ENCODE peak calls at places on chromosomes 4 and X, in eight cellular contexts. One of them, this sample, is unnamed.
A peak's percentile ranks its signal among the peaks of the same experiment; 100 is the strongest.

GRCh38 chrX:24298191-24298590 is 15.7 kb downstream of the SUPT20HL2 start:
- DNase-seq in CD8-positive, alpha-beta memory T cell: no peak
- DNase-seq in epithelial cell of esophagus: no peak
- DNase-seq in fibroblast of mammary gland: peak; percentile 1
- DNase-seq in stimulated activated CD4-positive, alpha-beta T cell treated with anti-CD3 and anti-CD28 coated beads, Interleukin-15, amount 100 ng/mL, for 1 hour: no peak
- DNase-seq in GM10248: no peak
- DNase-seq in spleen: no peak
- DNase-seq in H7: no peak
- DNase-seq in this sample: no peak

GRCh38 chr4:121711263-121712000 is 14.7 kb upstream of the ANXA5 start:
- DNase-seq in CD8-positive, alpha-beta memory T cell: no peak
- DNase-seq in epithelial cell of esophagus: peak; percentile 88
- DNase-seq in fibroblast of mammary gland: peak; percentile 95
- DNase-seq in stimulated activated CD4-positive, alpha-beta T cell treated with anti-CD3 and anti-CD28 coated beads, Interleukin-15, amount 100 ng/mL, for 1 hour: no peak
- DNase-seq in GM10248: peak; percentile 63
- DNase-seq in spleen: peak; percentile 78
- DNase-seq in H7: peak; percentile 74
- DNase-seq in this sample: peak; percentile 96

GRCh38 chr4:41287005-41287404 is 30.3 kb downstream of the UCHL1 start:
- DNase-seq in CD8-positive, alpha-beta memory T cell: no peak
- DNase-seq in epithelial cell of esophagus: no peak
- DNase-seq in fibroblast of mammary gland: peak; percentile 5
- DNase-seq in stimulated activated CD4-positive, alpha-beta T cell treated with anti-CD3 and anti-CD28 coated beads, Interleukin-15, amount 100 ng/mL, for 1 hour: no peak
- DNase-seq in GM10248: no peak
- DNase-seq in spleen: no peak
- DNase-seq in H7: no peak
- DNase-seq in this sample: no peak

GRCh38 chr4:104352211-104352610 is 142.5 kb downstream of the CXXC4 start:
- DNase-seq in CD8-positive, alpha-beta memory T cell: no peak
- DNase-seq in epithelial cell of esophagus: peak; percentile 16
- DNase-seq in fibroblast of mammary gland: no peak
- DNase-seq in stimulated activated CD4-positive, alpha-beta T cell treated with anti-CD3 and anti-CD28 coated beads, Interleukin-15, amount 100 ng/mL, for 1 hour: no peak
- DNase-seq in GM10248: no peak
- DNase-seq in spleen: no peak
- DNase-seq in H7: peak; percentile 26
- DNase-seq in this sample: no peak

GRCh38 chrX:131843996-131844395 is 179.1 kb upstream of the STK26 start:
- DNase-seq in CD8-positive, alpha-beta memory T cell: no peak
- DNase-seq in epithelial cell of esophagus: no peak
- DNase-seq in fibroblast of mammary gland: no peak
- DNase-seq in stimulated activated CD4-positive, alpha-beta T cell treated with anti-CD3 and anti-CD28 coated beads, Interleukin-15, amount 100 ng/mL, for 1 hour: no peak
- DNase-seq in GM10248: no peak
- DNase-seq in spleen: no peak
- DNase-seq in H7: no peak
- DNase-seq in this sample: no peak

GRCh38 chr4:152460488-152460887 is 75.4 kb downstream of the FBXW7 start:
- DNase-seq in CD8-positive, alpha-beta memory T cell: no peak
- DNase-seq in epithelial cell of esophagus: peak; percentile 58
- DNase-seq in fibroblast of mammary gland: peak; percentile 86
- DNase-seq in stimulated activated CD4-positive, alpha-beta T cell treated with anti-CD3 and anti-CD28 coated beads, Interleukin-15, amount 100 ng/mL, for 1 hour: no peak
- DNase-seq in GM10248: peak; percentile 34
- DNase-seq in spleen: no peak
- DNase-seq in H7: no peak
- DNase-seq in this sample: no peak

GRCh38 chr4:184807797-184808718 is 17.7 kb downstream of the ACSL1 start:
- DNase-seq in CD8-positive, alpha-beta memory T cell: no peak
- DNase-seq in epithelial cell of esophagus: peak; percentile 69
- DNase-seq in fibroblast of mammary gland: peak; percentile 92
- DNase-seq in stimulated activated CD4-positive, alpha-beta T cell treated with anti-CD3 and anti-CD28 coated beads, Interleukin-15, amount 100 ng/mL, for 1 hour: no peak
- DNase-seq in GM10248: no peak
- DNase-seq in spleen: no peak
- DNase-seq in H7: peak; percentile 82
- DNase-seq in this sample: no peak

GRCh38 chr4:151429957-151430548 is 21.1 kb downstream of the FHIP1A start:
- DNase-seq in CD8-positive, alpha-beta memory T cell: no peak
- DNase-seq in epithelial cell of esophagus: no peak
- DNase-seq in fibroblast of mammary gland: no peak
- DNase-seq in stimulated activated CD4-positive, alpha-beta T cell treated with anti-CD3 and anti-CD28 coated beads, Interleukin-15, amount 100 ng/mL, for 1 hour: no peak
- DNase-seq in GM10248: peak; percentile 21
- DNase-seq in spleen: no peak
- DNase-seq in H7: no peak
- DNase-seq in this sample: no peak

GRCh38 chr4:152510349-152511147 is 25.3 kb downstream of the FBXW7 start:
- DNase-seq in CD8-positive, alpha-beta memory T cell: no peak
- DNase-seq in epithelial cell of esophagus: no peak
- DNase-seq in fibroblast of mammary gland: no peak
- DNase-seq in stimulated activated CD4-positive, alpha-beta T cell treated with anti-CD3 and anti-CD28 coated beads, Interleukin-15, amount 100 ng/mL, for 1 hour: no peak
- DNase-seq in GM10248: peak; percentile 33
- DNase-seq in spleen: no peak
- DNase-seq in H7: no peak
- DNase-seq in this sample: no peak

GRCh38 chr4:164252286-164252685 is 501.6 kb upstream of the SMIM31 start:
- DNase-seq in CD8-positive, alpha-beta memory T cell: no peak
- DNase-seq in epithelial cell of esophagus: peak; percentile 29
- DNase-seq in fibroblast of mammary gland: peak; percentile 8
- DNase-seq in stimulated activated CD4-positive, alpha-beta T cell treated with anti-CD3 and anti-CD28 coated beads, Interleukin-15, amount 100 ng/mL, for 1 hour: no peak
- DNase-seq in GM10248: no peak
- DNase-seq in spleen: no peak
- DNase-seq in H7: peak; percentile 20
- DNase-seq in this sample: no peak

GRCh38 chr4:78768447-78769177 is 7.5 kb upstream of the BMP2K start:
- DNase-seq in CD8-positive, alpha-beta memory T cell: no peak
- DNase-seq in epithelial cell of esophagus: peak; percentile 75
- DNase-seq in fibroblast of mammary gland: peak; percentile 69
- DNase-seq in stimulated activated CD4-positive, alpha-beta T cell treated with anti-CD3 and anti-CD28 coated beads, Interleukin-15, amount 100 ng/mL, for 1 hour: no peak
- DNase-seq in GM10248: no peak
- DNase-seq in spleen: no peak
- DNase-seq in H7: no peak
- DNase-seq in this sample: no peak

GRCh38 chr4:184684491-184685189 is 35.1 kb downstream of the PRIMPOL start:
- DNase-seq in CD8-positive, alpha-beta memory T cell: no peak
- DNase-seq in epithelial cell of esophagus: peak; percentile 15
- DNase-seq in fibroblast of mammary gland: peak; percentile 37
- DNase-seq in stimulated activated CD4-positive, alpha-beta T cell treated with anti-CD3 and anti-CD28 coated beads, Interleukin-15, amount 100 ng/mL, for 1 hour: no peak
- DNase-seq in GM10248: no peak
- DNase-seq in spleen: no peak
- DNase-seq in H7: no peak
- DNase-seq in this sample: no peak

GRCh38 chr4:36165256-36166005 is 78.9 kb downstream of the ARAP2 start:
- DNase-seq in CD8-positive, alpha-beta memory T cell: no peak
- DNase-seq in epithelial cell of esophagus: peak; percentile 29
- DNase-seq in fibroblast of mammary gland: peak; percentile 11
- DNase-seq in stimulated activated CD4-positive, alpha-beta T cell treated with anti-CD3 and anti-CD28 coated beads, Interleukin-15, amount 100 ng/mL, for 1 hour: no peak
- DNase-seq in GM10248: no peak
- DNase-seq in spleen: no peak
- DNase-seq in H7: no peak
- DNase-seq in this sample: no peak

GRCh38 chrX:35919536-35920309 is at the start of gene CFAP47:
- DNase-seq in CD8-positive, alpha-beta memory T cell: no peak
- DNase-seq in epithelial cell of esophagus: peak; percentile 18
- DNase-seq in fibroblast of mammary gland: no peak
- DNase-seq in stimulated activated CD4-positive, alpha-beta T cell treated with anti-CD3 and anti-CD28 coated beads, Interleukin-15, amount 100 ng/mL, for 1 hour: no peak
- DNase-seq in GM10248: no peak
- DNase-seq in spleen: peak; percentile 63
- DNase-seq in H7: peak; percentile 58
- DNase-seq in this sample: peak; percentile 76

This sample was measured in kidney.